ENCODE peak calls at places on chromosomes 13 and 19, in four cellular contexts. One of them, this sample, is unnamed.

GRCh38 chr19:41398042-41398403 is 405 bp downstream of the BCKDHA start:
- DNase-seq in K562: no peak
- DNase-seq in HepG2: no peak
- DNase-seq in SK-N-SH: no peak
- DNase-seq in this sample: no peak

GRCh38 chr13:23427342-23428182 is 5.9 kb downstream of the SACS start:
- DNase-seq in K562: no peak
- DNase-seq in HepG2: peak; percentile 5
- DNase-seq in SK-N-SH: no peak
- DNase-seq in this sample: no peak

GRCh38 chr19:44635581-44636438 is 7.9 kb upstream of the PVR start:
- DNase-seq in K562: no peak
- DNase-seq in HepG2: no peak
- DNase-seq in SK-N-SH: no peak
- DNase-seq in this sample: no peak

GRCh38 chr19:33620611-33621010 is 1.1 kb upstream of the CHST8 start:
- DNase-seq in K562: no peak
- DNase-seq in HepG2: no peak
- DNase-seq in SK-N-SH: no peak
- DNase-seq in this sample: no peak

GRCh38 chr19:51327066-51327985 is 14.6 kb downstream of the VSIG10L start:
- DNase-seq in K562: peak; percentile 86
- DNase-seq in HepG2: peak; percentile 59
- DNase-seq in SK-N-SH: no peak
- DNase-seq in this sample: peak; percentile 70

GRCh38 chr19:38734426-38735256 is 9.6 kb downstream of the CAPN12 start:
- DNase-seq in K562: peak; percentile 29
- DNase-seq in HepG2: no peak
- DNase-seq in SK-N-SH: no peak
- DNase-seq in this sample: peak; percentile 55

GRCh38 chr13:67134322-67135129 is 95.6 kb downstream of the PCDH9 start:
- DNase-seq in K562: peak; percentile 47
- DNase-seq in HepG2: no peak
- DNase-seq in SK-N-SH: no peak
- DNase-seq in this sample: no peak

GRCh38 chr19:27780367-27781065 is 1432.4 kb downstream of the UQCRFS1 start:
- DNase-seq in K562: no peak
- DNase-seq in HepG2: no peak
- DNase-seq in SK-N-SH: no peak
- DNase-seq in this sample: peak; percentile 61

GRCh38 chr13:49022472-49023144 is 46.9 kb downstream of the FNDC3A start:
- DNase-seq in K562: no peak
- DNase-seq in HepG2: no peak
- DNase-seq in SK-N-SH: no peak
- DNase-seq in this sample: no peak

GRCh38 chr19:40348961-40349507 is 539 bp downstream of the PLD3 start:
- DNase-seq in K562: peak; percentile 52
- DNase-seq in HepG2: peak; percentile 8
- DNase-seq in SK-N-SH: peak; percentile 68
- DNase-seq in this sample: peak; percentile 59

GRCh38 chr13:48978942-48979601 is 3.4 kb downstream of the FNDC3A start:
- DNase-seq in K562: peak; percentile 22
- DNase-seq in HepG2: no peak
- DNase-seq in SK-N-SH: no peak
- DNase-seq in this sample: no peak

GRCh38 chr19:38243279-38243673 is 12.9 kb downstream of the PPP1R14A start:
- DNase-seq in K562: no peak
- DNase-seq in HepG2: no peak
- DNase-seq in SK-N-SH: no peak
- DNase-seq in this sample: no peak

GRCh38 chr13:94987081-94987480 is 274.7 kb upstream of the SOX21 start:
- DNase-seq in K562: no peak
- DNase-seq in HepG2: no peak
- DNase-seq in SK-N-SH: no peak
- DNase-seq in this sample: no peak

GRCh38 chr19:45391346-45391745 is 13.5 kb downstream of the PPP1R13L start:
- DNase-seq in K562: peak; percentile 47
- DNase-seq in HepG2: peak; percentile 20
- DNase-seq in SK-N-SH: peak; percentile 71
- DNase-seq in this sample: peak; percentile 22

GRCh38 chr13:20499986-20500385 is 25.7 kb downstream of the CRYL1 start:
- DNase-seq in K562: no peak
- DNase-seq in HepG2: no peak
- DNase-seq in SK-N-SH: no peak
- DNase-seq in this sample: no peak

GRCh38 chr19:40247735-40248262 is 21.3 kb upstream of the CCNP start:
- DNase-seq in K562: no peak
- DNase-seq in HepG2: no peak
- DNase-seq in SK-N-SH: no peak
- DNase-seq in this sample: no peak

GRCh38 chr13:27476943-27477681 is 26.7 kb upstream of the MTIF3 start:
- DNase-seq in K562: no peak
- DNase-seq in HepG2: peak; percentile 76
- DNase-seq in SK-N-SH: no peak
- DNase-seq in this sample: peak; percentile 24

GRCh38 chr13:60242231-60242630 is 78.5 kb upstream of the DIAPH3 start:
- DNase-seq in K562: no peak
- DNase-seq in HepG2: no peak
- DNase-seq in SK-N-SH: no peak
- DNase-seq in this sample: no peak

GRCh38 chr19:7705387-7706187 is 3.7 kb upstream of the FCER2 start:
- DNase-seq in K562: no peak
- DNase-seq in HepG2: no peak
- DNase-seq in SK-N-SH: no peak
- DNase-seq in this sample: peak; percentile 90

GRCh38 chr13:23159587-23160240 is 21.1 kb upstream of the SGCG start:
- DNase-seq in K562: no peak
- DNase-seq in HepG2: no peak
- DNase-seq in SK-N-SH: peak; percentile 30
- DNase-seq in this sample: no peak

GRCh38 chr19:4800591-4801081 is 9.1 kb downstream of the FEM1A start:
- DNase-seq in K562: no peak
- DNase-seq in HepG2: no peak
- DNase-seq in SK-N-SH: no peak
- DNase-seq in this sample: no peak

GRCh38 chr13:102587916-102588315 is 8.9 kb upstream of the TPP2 start:
- DNase-seq in K562: no peak
- DNase-seq in HepG2: no peak
- DNase-seq in SK-N-SH: no peak
- DNase-seq in this sample: no peak

DNA sequence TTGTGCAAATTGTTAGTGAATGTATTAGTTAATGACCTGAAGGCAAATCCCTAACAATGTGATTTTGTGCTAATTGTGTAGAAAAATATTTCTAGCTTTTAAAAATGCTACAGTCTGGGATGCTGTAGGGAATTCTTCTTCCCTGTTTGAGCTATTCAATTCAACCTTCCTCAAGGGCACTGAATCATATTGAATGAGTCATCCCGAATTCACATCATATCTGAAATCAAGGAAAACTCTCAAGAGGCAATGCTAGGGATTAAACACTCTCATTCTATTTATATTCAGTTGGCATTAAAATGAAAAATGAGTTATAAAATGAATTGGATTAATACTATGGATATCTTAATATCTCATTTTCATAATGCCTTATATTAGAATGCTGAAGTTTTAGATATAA is 633.3 kb upstream of the ATXN8OS start:
- DNase-seq in K562: no peak
- DNase-seq in HepG2: no peak
- DNase-seq in SK-N-SH: no peak
- DNase-seq in this sample: no peak
- TF ChIP-seq GABPA in K562: no peak
- TF ChIP-seq GABPA in HepG2: no peak
- TF ChIP-seq GABPA in SK-N-SH: no peak
- TF ChIP-seq GABPA in this sample: no peak

DNA sequence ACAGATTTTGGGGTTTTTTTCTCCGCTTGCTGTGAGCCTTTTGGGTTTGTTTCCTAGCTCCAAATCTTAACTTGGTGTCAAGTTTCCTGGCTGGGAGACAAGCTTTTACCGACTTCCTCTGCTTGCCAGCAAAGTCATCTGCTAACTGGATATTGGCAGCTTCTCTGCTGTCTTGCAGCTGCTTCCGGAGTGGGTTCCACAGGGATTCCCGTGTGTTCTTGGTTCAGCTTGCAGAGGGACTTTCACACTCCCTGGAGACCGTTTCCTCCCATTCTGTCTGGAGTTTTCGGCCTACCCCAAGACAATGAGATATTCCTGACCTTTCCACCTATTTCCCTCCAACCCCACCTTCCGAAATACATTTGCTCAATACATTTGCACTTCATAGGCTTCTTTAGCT is 2.2 kb upstream of the COLGALT1 start:
- DNase-seq in K562: peak; percentile 75
- DNase-seq in HepG2: no peak
- DNase-seq in SK-N-SH: no peak
- DNase-seq in this sample: no peak
- TF ChIP-seq GABPA in K562: peak; percentile 64
- TF ChIP-seq GABPA in HepG2: no peak
- TF ChIP-seq GABPA in SK-N-SH: no peak
- TF ChIP-seq GABPA in this sample: no peak

GRCh38 chr13:46663644-46664043 is 110.7 kb downstream of the LRCH1 start:
- DNase-seq in K562: no peak
- DNase-seq in HepG2: no peak
- DNase-seq in SK-N-SH: no peak
- DNase-seq in this sample: no peak
- TF ChIP-seq GABPA in K562: no peak
- TF ChIP-seq GABPA in HepG2: no peak
- TF ChIP-seq GABPA in SK-N-SH: no peak
- TF ChIP-seq GABPA in this sample: no peak

DNA sequence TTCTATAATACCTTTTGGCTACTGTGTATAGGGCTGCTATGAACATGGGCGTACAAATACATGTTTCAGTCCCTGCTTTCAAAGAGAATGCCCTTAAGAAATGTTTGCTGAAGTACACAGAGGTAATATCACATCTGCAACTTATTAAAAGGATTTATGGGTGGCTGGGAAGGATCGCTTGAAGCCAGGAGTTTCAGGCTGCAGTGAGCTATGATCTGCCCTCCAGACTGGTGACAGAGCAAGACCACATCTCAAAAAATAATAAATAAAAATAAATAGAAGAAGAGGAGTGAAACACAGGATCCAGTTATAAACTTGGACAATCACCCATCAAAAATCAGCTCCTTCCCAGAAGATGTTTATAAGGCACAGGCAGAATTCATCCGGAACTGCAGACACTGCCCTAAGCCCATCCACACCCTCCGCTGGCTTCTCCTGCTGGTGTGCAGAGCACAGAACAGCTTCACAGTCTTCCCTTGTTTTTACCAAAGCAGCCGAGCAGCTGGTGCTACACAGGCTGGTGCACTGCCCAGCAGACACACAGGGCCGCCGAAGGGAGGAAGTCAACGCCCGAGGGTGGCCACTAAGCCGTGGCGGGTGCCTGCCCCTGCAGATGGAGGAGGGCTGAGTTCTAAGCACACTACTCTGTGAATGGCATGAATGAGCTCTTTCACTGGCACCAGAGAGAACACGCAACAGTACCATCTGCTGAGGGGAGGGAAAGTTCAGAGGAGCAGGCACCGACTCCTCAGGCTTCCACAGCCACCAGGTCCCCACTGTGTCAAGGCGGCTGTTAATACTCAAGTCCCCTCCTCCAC is 44.0 kb downstream of the BRD4 start:
- DNase-seq in K562: no peak
- DNase-seq in HepG2: no peak
- DNase-seq in SK-N-SH: peak; percentile 72
- DNase-seq in this sample: peak; percentile 62
- TF ChIP-seq GABPA in K562: no peak
- TF ChIP-seq GABPA in HepG2: no peak
- TF ChIP-seq GABPA in SK-N-SH: no peak
- TF ChIP-seq GABPA in this sample: no peak

GRCh38 chr19:16531380-16531669 is 10.9 kb downstream of the CHERP start:
- DNase-seq in K562: no peak
- DNase-seq in HepG2: no peak
- DNase-seq in SK-N-SH: no peak
- DNase-seq in this sample: no peak
- TF ChIP-seq GABPA in K562: no peak
- TF ChIP-seq GABPA in HepG2: no peak
- TF ChIP-seq GABPA in SK-N-SH: no peak
- TF ChIP-seq GABPA in this sample: no peak

GRCh38 chr13:26186141-26186870 is 35.8 kb downstream of the RNF6 start:
- DNase-seq in K562: peak; percentile 88
- DNase-seq in HepG2: peak; percentile 83
- DNase-seq in SK-N-SH: peak; percentile 90
- DNase-seq in this sample: peak; percentile 92

GRCh38 chr13:26185720-26186119 is 36.4 kb downstream of the RNF6 start:
- DNase-seq in K562: no peak
- DNase-seq in HepG2: no peak
- DNase-seq in SK-N-SH: no peak
- DNase-seq in this sample: no peak

GRCh38 chr13:26184791-26185250 is 37.3 kb downstream of the RNF6 start:
- DNase-seq in K562: peak; percentile 78
- DNase-seq in HepG2: peak; percentile 72
- DNase-seq in SK-N-SH: peak; percentile 70
- DNase-seq in this sample: peak; percentile 70

GRCh38 chr13:26183416-26183815 is 38.7 kb downstream of the RNF6 start:
- DNase-seq in K562: no peak
- DNase-seq in HepG2: no peak
- DNase-seq in SK-N-SH: no peak
- DNase-seq in this sample: no peak

DNA sequence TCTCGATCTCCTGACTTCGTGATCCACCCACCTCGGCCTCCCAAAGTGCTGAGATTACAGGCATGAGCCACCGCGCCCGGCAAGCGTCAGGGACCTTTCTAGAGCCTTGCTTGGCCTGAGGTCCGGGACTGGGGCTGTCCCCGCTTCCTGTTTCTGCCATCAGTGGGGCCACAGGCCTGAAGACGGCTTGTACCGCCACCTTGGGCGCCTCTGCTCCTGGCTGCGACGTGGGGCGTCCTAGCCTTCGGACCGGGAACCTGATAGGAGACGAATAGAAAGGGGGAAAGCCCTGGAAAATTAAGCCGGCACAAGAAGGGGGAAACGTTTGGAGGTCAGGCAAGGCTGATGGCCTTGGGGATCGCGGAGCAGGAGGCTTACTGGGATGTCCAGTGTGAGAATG is 35.1 kb downstream of the RNF6 start:
- DNase-seq in K562: no peak
- DNase-seq in HepG2: no peak
- DNase-seq in SK-N-SH: peak; percentile 25
- DNase-seq in this sample: no peak
- TF ChIP-seq GABPA in K562: no peak
- TF ChIP-seq GABPA in HepG2: no peak
- TF ChIP-seq GABPA in SK-N-SH: no peak
- TF ChIP-seq GABPA in this sample: no peak